ENCODE peak calls at places on chromosomes 5 and 9, in seven cellular contexts. W is ACHN, U is B cell, R is T follicular helper cell, H is NCI-H748 treated with DMSO at 0.1 percent for 48 hours, E is progenitor cell of endocrine pancreas, P is substantia nigra. K is an unnamed sample.

GRCh38 chr5:9562101-9562500 is 16.2 kb upstream of the SEMA5A start:
- DNase-seq in H (no peak), R (no peak), E (no peak), P (no peak), U (no peak), W (peak; percentile 55), K (no peak)

GRCh38 chr9:106921989-106922388 is 59.0 kb downstream of the ZNF462 start:
- DNase-seq in P (no peak), W (no peak), R (no peak), U (no peak), H (no peak), E (no peak), K (no peak)

GRCh38 chr5:142685418-142686209 is at the start of gene FGF1:
- DNase-seq in U (no peak), P (peak; percentile 58), W (no peak), H (no peak), E (no peak), R (no peak), K (no peak)

GRCh38 chr5:179806250-179807045 is at the start of gene MGAT4B:
- DNase-seq in W (peak; percentile 70), U (peak; percentile 66), E (peak; percentile 48), H (no peak), R (no peak), P (peak; percentile 62), K (peak; percentile 94)

GRCh38 chr5:36200513-36200912 is 41.2 kb downstream of the NADK2 start:
- DNase-seq in E (no peak), U (no peak), R (no peak), H (no peak), P (no peak), W (peak; percentile 11), K (no peak)

GRCh38 chr5:143220748-143221211 is 182.7 kb downstream of the NR3C1 start:
- DNase-seq in W (no peak), H (no peak), U (no peak), P (no peak), R (no peak), E (no peak), K (no peak)

GRCh38 chr5:148094336-148094735 is 30.6 kb downstream of the SPINK5 start:
- DNase-seq in R (no peak), U (no peak), E (no peak), W (no peak), H (no peak), P (no peak), K (no peak)

GRCh38 chr5:132433141-132433540 is 57.4 kb downstream of the IRF1 start:
- DNase-seq in W (no peak), U (no peak), H (no peak), P (no peak), R (no peak), E (no peak), K (no peak)

GRCh38 chr5:147822686-147823491 is 8.6 kb downstream of the SPINK1 start:
- DNase-seq in R (peak; percentile 2), H (peak; percentile 83), E (no peak), U (no peak), W (peak; percentile 48), P (peak; percentile 13), K (peak; percentile 74)

GRCh38 chr9:131017067-131017466 is 8.1 kb downstream of the LAMC3 start:
- DNase-seq in R (no peak), P (no peak), H (no peak), E (no peak), W (no peak), U (no peak), K (peak; percentile 35)

GRCh38 chr5:7850533-7851239 is at the start of gene CFAP90:
- DNase-seq in H (peak; percentile 87), W (peak; percentile 47), E (peak; percentile 81), R (no peak), U (peak; percentile 63), P (peak; percentile 26), K (peak; percentile 89)

GRCh38 chr9:35306281-35306680 is 144.5 kb downstream of the UNC13B start:
- DNase-seq in U (no peak), R (no peak), E (no peak), P (no peak), H (no peak), W (no peak), K (no peak)

GRCh38 chr5:81128416-81128815 is 104.7 kb upstream of the CKMT2 start:
- DNase-seq in W (no peak), E (no peak), P (no peak), R (no peak), U (no peak), H (no peak), K (no peak)

GRCh38 chr9:2709645-2710101 is 7.6 kb upstream of the KCNV2 start:
- DNase-seq in U (no peak), H (no peak), W (no peak), P (no peak), R (no peak), E (no peak), K (no peak)

GRCh38 chr5:119022017-119022745 is 33.8 kb upstream of the DTWD2 start:
- DNase-seq in R (no peak), H (no peak), P (no peak), W (peak; percentile 49), U (no peak), E (no peak), K (peak; percentile 17)

GRCh38 chr9:133693703-133694529 is 44.2 kb downstream of the SARDH start:
- DNase-seq in E (no peak), R (no peak), U (no peak), H (no peak), W (no peak), P (no peak), K (no peak)

GRCh38 chr5:120771181-120771580 is 307.1 kb downstream of the PRR16 start:
- DNase-seq in P (no peak), H (no peak), E (no peak), U (no peak), R (no peak), W (no peak), K (no peak)

GRCh38 chr5:32531885-32532520 is 53.4 kb upstream of the SUB1 start:
- DNase-seq in P (no peak), H (peak; percentile 97), R (peak; percentile 42), W (peak; percentile 78), E (no peak), U (peak; percentile 45), K (peak; percentile 71)

GRCh38 chr9:126788046-126788445 is 16.8 kb upstream of the ZBTB43 start:
- DNase-seq in W (no peak), H (no peak), E (no peak), U (no peak), P (no peak), R (no peak), K (no peak)

GRCh38 chr5:41510176-41510831 is at the start of gene PLCXD3:
- DNase-seq in P (no peak), W (no peak), R (no peak), U (no peak), E (peak; percentile 11), H (peak; percentile 97), K (peak; percentile 29)

GRCh38 chr9:69265891-69266290 is 59.1 kb upstream of the ENTREP1 start:
- DNase-seq in W (no peak), R (no peak), H (no peak), E (no peak), U (no peak), P (no peak), K (no peak)

GRCh38 chr9:21558627-21559401 is 76.7 kb upstream of the IFNE start:
- DNase-seq in E (no peak), W (no peak), P (no peak), H (no peak), R (no peak), U (no peak), K (no peak)

GRCh38 chr5:135473956-135474670 is 22.0 kb upstream of the TIFAB start:
- DNase-seq in H (no peak), P (no peak), U (no peak), W (no peak), E (no peak), R (no peak), K (no peak)

GRCh38 chr5:2538169-2538568 is 213.3 kb downstream of the IRX2 start:
- DNase-seq in W (no peak), U (no peak), R (no peak), P (no peak), H (no peak), E (no peak), K (no peak)

GRCh38 chr9:98097836-98098235 is 21.2 kb downstream of the TRIM14 start:
- DNase-seq in W (no peak), E (no peak), U (no peak), R (no peak), P (no peak), H (peak; percentile 38), K (peak; percentile 34)

K was measured in hepatocyte.